ENCODE peak calls at places on chromosomes 3 and 15, in eight cellular contexts. Z is adrenal gland, M is fibroblast of pulmonary artery, H is GM06990, V is psoas muscle, L is IMR-90, S is pancreas, X is heart left ventricle. Y is an unnamed sample.

GRCh38 chr15:74383695-74384565 is 16.5 kb upstream of the CYP11A1 start:
- DNase-seq in Z (no peak), M (no peak), H (peak), V (peak), L (peak), S (no peak), X (no peak), Y (no peak)

GRCh38 chr3:169769287-169770181 is at the start of gene ACTRT3:
- DNase-seq in Z (peak), M (peak), H (peak), V (peak), L (peak), S (peak), X (peak), Y (no peak)

GRCh38 chr3:108180214-108180613 is 42.0 kb downstream of the IFT57 start:
- DNase-seq in Z (no peak), M (peak), H (no peak), V (no peak), L (peak), S (no peak), X (no peak), Y (peak)

GRCh38 chr3:156751461-156752025 is 74.6 kb upstream of the LEKR1 start:
- DNase-seq in Z (peak), M (peak), H (no peak), V (peak), L (peak), S (no peak), X (peak), Y (peak)

GRCh38 chr3:64161481-64161952 is 63.7 kb downstream of the PRICKLE2 start:
- DNase-seq in Z (no peak), M (no peak), H (no peak), V (no peak), L (no peak), S (no peak), X (no peak), Y (no peak)

GRCh38 chr15:48244923-48245322 is 38.8 kb downstream of the SLC12A1 start:
- DNase-seq in Z (no peak), M (peak), H (no peak), V (no peak), L (no peak), S (no peak), X (no peak), Y (no peak)

GRCh38 chr15:68373028-68373427 is 58.9 kb downstream of the ITGA11 start:
- DNase-seq in Z (no peak), M (no peak), H (no peak), V (no peak), L (no peak), S (no peak), X (peak), Y (no peak)

GRCh38 chr3:109442531-109442930 is 105.2 kb upstream of the DPPA4 start:
- DNase-seq in Z (no peak), M (no peak), H (no peak), V (no peak), L (no peak), S (no peak), X (no peak), Y (no peak)

GRCh38 chr3:141877911-141878310 is 1.5 kb downstream of the ATP1B3 start:
- DNase-seq in Z (no peak), M (peak), H (no peak), V (no peak), L (peak), S (no peak), X (no peak), Y (no peak)

GRCh38 chr3:170999737-171000242 is 26.7 kb downstream of the SLC2A2 start:
- DNase-seq in Z (peak), M (peak), H (no peak), V (no peak), L (peak), S (no peak), X (no peak), Y (peak)

GRCh38 chr15:70852501-70853269 is 1.3 kb downstream of the LARP6 start:
- DNase-seq in Z (no peak), M (peak), H (no peak), V (no peak), L (peak), S (no peak), X (no peak), Y (no peak)

GRCh38 chr3:126517986-126518778 is 609 bp upstream of the UROC1 start:
- DNase-seq in Z (no peak), M (no peak), H (no peak), V (peak), L (no peak), S (peak), X (no peak), Y (no peak)
- TF ChIP-seq CTCF in Z (no peak), M (no peak), H (peak), V (no peak), L (no peak), S (no peak), X (no peak), Y (no peak)

GRCh38 chr3:129238945-129239705 is 10.3 kb upstream of the COPG1 start:
- DNase-seq in Z (no peak), M (peak), H (no peak), V (no peak), L (peak), S (no peak), X (no peak), Y (no peak)
- H3K4me3 ChIP-seq in Z (no peak), M (no peak), H (no peak), V (no peak), L (no peak), S (no peak), X (no peak), Y (no peak)

DNA sequence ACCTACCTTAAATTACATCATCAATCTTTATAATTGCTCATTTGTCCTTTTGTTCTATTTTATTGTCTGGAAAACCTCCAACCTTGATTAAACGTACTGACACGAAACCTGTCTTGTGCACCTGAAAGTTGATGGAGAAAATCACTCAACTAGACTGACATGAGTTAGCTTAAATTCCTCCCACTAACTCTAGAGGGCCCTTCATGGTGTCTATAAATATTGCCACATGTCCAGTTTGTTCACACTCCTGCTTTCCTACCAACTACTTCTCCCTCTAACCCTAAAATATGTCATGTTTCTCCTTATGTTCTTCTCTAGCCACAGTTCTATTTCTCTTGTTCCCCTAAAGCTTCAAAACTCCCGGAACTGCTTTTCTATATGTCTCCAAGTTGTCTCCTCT is 59.8 kb upstream of the SGO1 start:
- DNase-seq in Z (no peak), M (no peak), H (no peak), V (no peak), L (no peak), S (no peak), X (no peak), Y (no peak)
- TF ChIP-seq CTCF in Z (no peak), M (no peak), H (no peak), V (no peak), L (no peak), S (no peak), X (no peak), Y (no peak)

GRCh38 chr3:132723024-132723462 is 834 bp upstream of the NPHP3 start:
- DNase-seq in Z (no peak), M (no peak), H (no peak), V (no peak), L (no peak), S (no peak), X (no peak), Y (peak)

GRCh38 chr3:132722165-132723023 is at the start of gene NPHP3:
- DNase-seq in Z (peak), M (peak), H (peak), V (peak), L (peak), S (peak), X (peak), Y (peak)

GRCh38 chr3:132726341-132726823 is 4.2 kb upstream of the NPHP3 start:
- DNase-seq in Z (no peak), M (peak), H (peak), V (no peak), L (peak), S (no peak), X (no peak), Y (peak)

GRCh38 chr3:132721479-132722164 is 587 bp downstream of the NPHP3 start:
- DNase-seq in Z (peak), M (peak), H (peak), V (peak), L (peak), S (peak), X (peak), Y (peak)

GRCh38 chr3:132723551-132723950 is 1.3 kb upstream of the NPHP3 start:
- DNase-seq in Z (no peak), M (no peak), H (no peak), V (no peak), L (peak), S (no peak), X (no peak), Y (no peak)
- H3K4me3 ChIP-seq in Z (no peak), M (peak), H (no peak), V (peak), L (no peak), S (no peak), X (peak), Y (no peak)